ENCODE peak calls at places on chromosomes 1 and 21, in seven cellular contexts. One of them, this sample, is unnamed.

GRCh38 chr1:39673215-39673614 is 1.3 kb upstream of the NT5C1A start:
- DNase-seq in neural crest cell: no peak
- DNase-seq in GM10248: no peak
- DNase-seq in sigmoid colon: no peak
- DNase-seq in MM.1S: no peak
- DNase-seq in fibroblast of mammary gland: no peak
- DNase-seq in esophagus squamous epithelium: no peak
- DNase-seq in this sample: no peak

GRCh38 chr1:220966874-220967631 is 87.8 kb downstream of the HLX start:
- DNase-seq in esophagus squamous epithelium: no peak
- DNase-seq in sigmoid colon: no peak
- DNase-seq in fibroblast of mammary gland: peak; percentile 42
- DNase-seq in GM10248: no peak
- DNase-seq in MM.1S: no peak
- DNase-seq in neural crest cell: no peak
- DNase-seq in this sample: peak; percentile 88

GRCh38 chr1:9438431-9439073 is 100.7 kb upstream of the SLC25A33 start:
- DNase-seq in sigmoid colon: peak; percentile 87
- DNase-seq in GM10248: no peak
- DNase-seq in esophagus squamous epithelium: no peak
- DNase-seq in MM.1S: no peak
- DNase-seq in fibroblast of mammary gland: peak; percentile 93
- DNase-seq in neural crest cell: no peak
- DNase-seq in this sample: peak; percentile 6

GRCh38 chr1:42737257-42737656 is 2.8 kb downstream of the CLDN19 start:
- DNase-seq in esophagus squamous epithelium: no peak
- DNase-seq in neural crest cell: no peak
- DNase-seq in MM.1S: peak; percentile 24
- DNase-seq in GM10248: peak; percentile 57
- DNase-seq in fibroblast of mammary gland: no peak
- DNase-seq in sigmoid colon: no peak
- DNase-seq in this sample: no peak

GRCh38 chr21:42061195-42061865 is 9.8 kb upstream of the UMODL1 start:
- DNase-seq in GM10248: peak; percentile 87
- DNase-seq in fibroblast of mammary gland: no peak
- DNase-seq in neural crest cell: no peak
- DNase-seq in esophagus squamous epithelium: no peak
- DNase-seq in MM.1S: peak; percentile 96
- DNase-seq in sigmoid colon: peak; percentile 78
- DNase-seq in this sample: no peak

GRCh38 chr1:64653466-64653865 is 91.4 kb upstream of the RAVER2 start:
- DNase-seq in fibroblast of mammary gland: peak; percentile 54
- DNase-seq in neural crest cell: no peak
- DNase-seq in GM10248: no peak
- DNase-seq in sigmoid colon: no peak
- DNase-seq in esophagus squamous epithelium: no peak
- DNase-seq in MM.1S: no peak
- DNase-seq in this sample: no peak

GRCh38 chr1:215530401-215530984 is 36.6 kb upstream of the KCTD3 start:
- DNase-seq in fibroblast of mammary gland: no peak
- DNase-seq in esophagus squamous epithelium: no peak
- DNase-seq in MM.1S: no peak
- DNase-seq in GM10248: no peak
- DNase-seq in sigmoid colon: no peak
- DNase-seq in neural crest cell: no peak
- DNase-seq in this sample: no peak

GRCh38 chr1:156371553-156372264 is 2.7 kb downstream of the RHBG start:
- DNase-seq in sigmoid colon: no peak
- DNase-seq in neural crest cell: no peak
- DNase-seq in MM.1S: no peak
- DNase-seq in GM10248: no peak
- DNase-seq in fibroblast of mammary gland: peak; percentile 84
- DNase-seq in esophagus squamous epithelium: no peak
- DNase-seq in this sample: no peak

GRCh38 chr1:156126701-156127534 is 12.4 kb downstream of the LMNA start:
- DNase-seq in MM.1S: peak; percentile 84
- DNase-seq in neural crest cell: no peak
- DNase-seq in GM10248: peak; percentile 69
- DNase-seq in fibroblast of mammary gland: peak; percentile 94
- DNase-seq in esophagus squamous epithelium: no peak
- DNase-seq in sigmoid colon: peak; percentile 84
- DNase-seq in this sample: peak; percentile 97

GRCh38 chr1:52544665-52545525 is 8.0 kb downstream of the TUT4 start:
- DNase-seq in GM10248: no peak
- DNase-seq in neural crest cell: no peak
- DNase-seq in esophagus squamous epithelium: no peak
- DNase-seq in fibroblast of mammary gland: no peak
- DNase-seq in MM.1S: no peak
- DNase-seq in sigmoid colon: no peak
- DNase-seq in this sample: no peak

GRCh38 chr1:121587777-121588176 is 403.0 kb downstream of the SRGAP2C start:
- DNase-seq in MM.1S: no peak
- DNase-seq in esophagus squamous epithelium: no peak
- DNase-seq in GM10248: no peak
- DNase-seq in neural crest cell: no peak
- DNase-seq in sigmoid colon: no peak
- DNase-seq in fibroblast of mammary gland: peak; percentile 1
- DNase-seq in this sample: no peak

GRCh38 chr1:203091761-203092330 is 6.0 kb upstream of the MYOG start:
- DNase-seq in GM10248: no peak
- DNase-seq in MM.1S: no peak
- DNase-seq in sigmoid colon: no peak
- DNase-seq in fibroblast of mammary gland: no peak
- DNase-seq in esophagus squamous epithelium: no peak
- DNase-seq in neural crest cell: no peak
- DNase-seq in this sample: no peak
- TF ChIP-seq CTCF in GM10248: no peak
- TF ChIP-seq CTCF in MM.1S: no peak
- TF ChIP-seq CTCF in sigmoid colon: no peak
- TF ChIP-seq CTCF in fibroblast of mammary gland: no peak
- TF ChIP-seq CTCF in esophagus squamous epithelium: no peak
- TF ChIP-seq CTCF in neural crest cell: no peak
- TF ChIP-seq CTCF in this sample: no peak

DNA sequence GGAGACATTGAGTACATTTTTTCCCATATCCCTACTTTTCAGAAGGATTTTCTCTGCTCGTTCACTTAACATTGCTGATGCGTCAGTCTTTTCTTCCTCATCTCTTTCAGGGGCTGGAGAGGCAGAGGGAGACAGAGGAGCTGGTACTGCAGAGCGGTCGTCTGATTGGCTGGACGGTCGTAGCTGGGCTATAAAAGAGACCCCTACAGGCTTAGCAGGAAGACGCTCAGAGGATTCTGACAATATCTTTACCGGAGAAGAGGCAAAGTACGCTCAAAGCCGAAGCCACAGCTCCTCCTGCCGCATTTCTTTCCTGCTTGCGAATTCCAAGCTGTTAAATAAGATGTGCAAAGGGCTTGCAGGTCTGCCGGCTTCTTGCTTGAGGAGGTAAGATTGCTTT is at the start of gene RGS4:
- DNase-seq in GM10248: no peak
- DNase-seq in sigmoid colon: peak; percentile 79
- DNase-seq in MM.1S: no peak
- DNase-seq in neural crest cell: peak; percentile 55
- DNase-seq in fibroblast of mammary gland: peak; percentile 97
- DNase-seq in esophagus squamous epithelium: no peak
- DNase-seq in this sample: peak; percentile 98
- TF ChIP-seq CTCF in GM10248: no peak
- TF ChIP-seq CTCF in sigmoid colon: peak; percentile 33
- TF ChIP-seq CTCF in MM.1S: no peak
- TF ChIP-seq CTCF in neural crest cell: peak; percentile 59
- TF ChIP-seq CTCF in fibroblast of mammary gland: peak; percentile 71
- TF ChIP-seq CTCF in esophagus squamous epithelium: no peak
- TF ChIP-seq CTCF in this sample: peak; percentile 84

GRCh38 chr1:248873993-248874671 is 15.2 kb upstream of the ZNF692 start:
- DNase-seq in MM.1S: peak; percentile 94
- DNase-seq in GM10248: peak; percentile 60
- DNase-seq in neural crest cell: peak; percentile 77
- DNase-seq in fibroblast of mammary gland: peak; percentile 88
- DNase-seq in sigmoid colon: peak; percentile 87
- DNase-seq in esophagus squamous epithelium: no peak
- DNase-seq in this sample: no peak

GRCh38 chr1:248871837-248872401 is 13.0 kb upstream of the ZNF692 start:
- DNase-seq in MM.1S: no peak
- DNase-seq in GM10248: no peak
- DNase-seq in esophagus squamous epithelium: no peak
- DNase-seq in fibroblast of mammary gland: no peak
- DNase-seq in neural crest cell: no peak
- DNase-seq in sigmoid colon: no peak
- DNase-seq in this sample: no peak

GRCh38 chr1:248872752-248873408 is 14.0 kb upstream of the ZNF692 start:
- DNase-seq in MM.1S: peak; percentile 76
- DNase-seq in esophagus squamous epithelium: no peak
- DNase-seq in fibroblast of mammary gland: peak; percentile 63
- DNase-seq in sigmoid colon: peak; percentile 86
- DNase-seq in neural crest cell: peak; percentile 50
- DNase-seq in GM10248: peak; percentile 54
- DNase-seq in this sample: peak; percentile 73

DNA sequence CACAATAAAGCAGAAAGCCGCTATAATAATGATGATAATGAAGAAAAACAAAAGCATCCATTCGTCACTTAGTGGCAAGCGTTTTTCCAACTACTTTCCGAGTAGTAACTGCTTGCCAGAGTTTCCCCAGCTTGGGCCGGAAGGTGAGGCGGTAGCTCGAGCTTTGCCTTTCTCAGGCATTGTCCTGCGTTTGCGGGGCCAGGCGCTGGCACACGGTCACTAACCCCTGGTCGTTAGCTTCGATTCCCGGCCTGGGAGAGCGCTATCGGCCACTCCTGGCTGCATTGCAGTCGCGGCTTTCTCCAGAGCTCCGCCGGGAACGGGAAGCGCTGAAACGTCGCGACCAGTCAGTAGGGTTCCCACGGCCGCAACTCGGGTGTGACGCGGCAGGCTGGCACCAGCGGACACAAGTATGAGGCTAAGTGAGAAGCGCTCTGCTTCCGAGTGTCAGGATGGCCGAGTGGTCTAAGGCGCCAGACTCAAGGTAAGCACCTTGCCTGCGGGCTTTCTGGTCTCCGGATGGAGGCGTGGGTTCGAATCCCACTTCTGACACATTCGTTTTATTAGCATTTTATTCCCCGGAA is 14.6 kb upstream of the ZNF692 start:
- DNase-seq in MM.1S: peak; percentile 97
- DNase-seq in sigmoid colon: peak; percentile 97
- DNase-seq in esophagus squamous epithelium: peak; percentile 39
- DNase-seq in GM10248: peak; percentile 84
- DNase-seq in neural crest cell: peak; percentile 99
- DNase-seq in fibroblast of mammary gland: peak; percentile 95
- DNase-seq in this sample: peak; percentile 96
- TF ChIP-seq CTCF in MM.1S: no peak
- TF ChIP-seq CTCF in sigmoid colon: no peak
- TF ChIP-seq CTCF in esophagus squamous epithelium: no peak
- TF ChIP-seq CTCF in GM10248: no peak
- TF ChIP-seq CTCF in neural crest cell: no peak
- TF ChIP-seq CTCF in fibroblast of mammary gland: no peak
- TF ChIP-seq CTCF in this sample: no peak

DNA sequence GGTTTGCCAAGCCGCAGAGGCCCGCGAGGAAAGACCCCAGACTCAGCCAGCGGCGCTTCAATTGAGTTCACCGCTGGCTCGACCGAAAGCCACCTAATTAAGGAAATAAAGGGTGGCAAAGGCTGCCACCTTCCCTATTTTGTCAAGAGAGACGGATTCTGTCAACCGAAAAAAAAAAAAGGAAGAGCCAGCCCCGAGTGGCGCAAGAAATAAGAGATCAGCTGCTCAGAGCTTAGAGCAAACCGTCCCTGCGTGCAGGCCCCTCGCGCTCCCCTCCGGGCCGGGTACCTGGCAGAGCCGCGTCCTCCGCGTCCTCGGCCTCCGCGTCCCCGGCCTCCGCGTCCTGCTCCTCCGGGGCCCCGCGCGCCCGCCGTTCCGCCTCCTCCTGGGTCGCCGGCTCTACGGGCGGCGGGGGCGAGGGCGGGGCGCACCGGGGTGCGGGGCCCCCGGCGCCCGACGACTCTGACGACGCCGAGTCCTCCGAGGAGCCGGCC is 989 bp downstream of the CCSAP start:
- DNase-seq in GM10248: no peak
- DNase-seq in esophagus squamous epithelium: no peak
- DNase-seq in neural crest cell: peak; percentile 9
- DNase-seq in sigmoid colon: peak; percentile 63
- DNase-seq in fibroblast of mammary gland: peak; percentile 18
- DNase-seq in MM.1S: no peak
- DNase-seq in this sample: no peak
- TF ChIP-seq CTCF in GM10248: no peak
- TF ChIP-seq CTCF in esophagus squamous epithelium: no peak
- TF ChIP-seq CTCF in neural crest cell: no peak
- TF ChIP-seq CTCF in sigmoid colon: no peak
- TF ChIP-seq CTCF in fibroblast of mammary gland: no peak
- TF ChIP-seq CTCF in MM.1S: no peak
- TF ChIP-seq CTCF in this sample: no peak

GRCh38 chr1:53559391-53559815 is 100.2 kb downstream of the DMRTB1 start:
- DNase-seq in sigmoid colon: peak; percentile 42
- DNase-seq in fibroblast of mammary gland: no peak
- DNase-seq in GM10248: no peak
- DNase-seq in neural crest cell: no peak
- DNase-seq in esophagus squamous epithelium: no peak
- DNase-seq in MM.1S: no peak
- DNase-seq in this sample: no peak
- TF ChIP-seq CTCF in sigmoid colon: no peak
- TF ChIP-seq CTCF in fibroblast of mammary gland: no peak
- TF ChIP-seq CTCF in GM10248: no peak
- TF ChIP-seq CTCF in neural crest cell: no peak
- TF ChIP-seq CTCF in esophagus squamous epithelium: no peak
- TF ChIP-seq CTCF in MM.1S: no peak
- TF ChIP-seq CTCF in this sample: no peak

This sample was measured in HFFc6.